ENCODE peak calls at places on chromosome 16, in seven cellular contexts. C is right atrium auricular region, D is dorsolateral prefrontal cortex, X is colonic mucosa, U is uterus, O is adrenal gland, Q is AG10803. W is an unnamed sample.

GRCh38 chr16:85056211-85056748 is 28.7 kb downstream of the KIAA0513 start:
- DNase-seq in C (peak), D (no peak), X (no peak), U (peak), O (no peak), Q (peak), W (no peak)

GRCh38 chr16:58755989-58756649 is 22.0 kb upstream of the GOT2 start:
- DNase-seq in C (peak), D (peak), X (peak), U (peak), O (peak), Q (peak), W (peak)

GRCh38 chr16:48525201-48526057 is 84.6 kb downstream of the N4BP1 start:
- DNase-seq in C (no peak), D (no peak), X (no peak), U (no peak), O (no peak), Q (no peak), W (no peak)

GRCh38 chr16:13521356-13521755 is 398.6 kb upstream of the ERCC4 start:
- DNase-seq in C (no peak), D (no peak), X (no peak), U (no peak), O (no peak), Q (no peak), W (no peak)

GRCh38 chr16:84546669-84547538 is 42.4 kb upstream of the MEAK7 start:
- DNase-seq in C (no peak), D (no peak), X (no peak), U (no peak), O (no peak), Q (no peak), W (no peak)

GRCh38 chr16:85553436-85554113 is 59.5 kb upstream of the GSE1 start:
- DNase-seq in C (no peak), D (no peak), X (peak), U (peak), O (peak), Q (peak), W (peak)

GRCh38 chr16:8391219-8391757 is 199.0 kb downstream of the TMEM114 start:
- DNase-seq in C (no peak), D (no peak), X (no peak), U (no peak), O (no peak), Q (no peak), W (no peak)

GRCh38 chr16:29757950-29758466 is 12.2 kb upstream of the C16orf54 start:
- DNase-seq in C (no peak), D (no peak), X (no peak), U (no peak), O (no peak), Q (peak), W (no peak)

GRCh38 chr16:85688586-85689284 is at the start of gene GINS2:
- DNase-seq in C (peak), D (peak), X (peak), U (peak), O (peak), Q (peak), W (peak)

GRCh38 chr16:75471723-75472634 is 7.5 kb upstream of the TMEM170A start:
- DNase-seq in C (peak), D (peak), X (peak), U (peak), O (peak), Q (peak), W (peak)

GRCh38 chr16:50531359-50531758 is 16.8 kb upstream of the NKD1 start:
- DNase-seq in C (peak), D (no peak), X (no peak), U (no peak), O (no peak), Q (no peak), W (no peak)

GRCh38 chr16:9053006-9053601 is 38.3 kb upstream of the HAPSTR1 start:
- DNase-seq in C (peak), D (peak), X (peak), U (peak), O (peak), Q (peak), W (peak)

GRCh38 chr16:82630688-82631087 is 3.9 kb downstream of the CDH13 start:
- DNase-seq in C (no peak), D (no peak), X (no peak), U (no peak), O (no peak), Q (peak), W (no peak)

GRCh38 chr16:11038777-11039176 is 94.4 kb downstream of the CLEC16A start:
- DNase-seq in C (no peak), D (no peak), X (no peak), U (no peak), O (no peak), Q (no peak), W (no peak)

GRCh38 chr16:72921620-72922019 is 126.3 kb downstream of the ZFHX3 start:
- DNase-seq in C (no peak), D (no peak), X (no peak), U (peak), O (peak), Q (peak), W (no peak)

GRCh38 chr16:53518550-53519416 is 15.8 kb upstream of the AKTIP start:
- DNase-seq in C (peak), D (no peak), X (peak), U (peak), O (peak), Q (peak), W (peak)

GRCh38 chr16:90018297-90019200 is 707 bp downstream of the DBNDD1 start:
- DNase-seq in C (no peak), D (no peak), X (no peak), U (no peak), O (peak), Q (no peak), W (no peak)

GRCh38 chr16:78215222-78215621 is 115.8 kb downstream of the WWOX start:
- DNase-seq in C (no peak), D (no peak), X (no peak), U (no peak), O (no peak), Q (no peak), W (no peak)

GRCh38 chr16:4511441-4512082 is 27.0 kb downstream of the CDIP1 start:
- DNase-seq in C (no peak), D (peak), X (peak), U (no peak), O (peak), Q (peak), W (peak)

GRCh38 chr16:11098601-11099377 is 154.4 kb downstream of the CLEC16A start:
- DNase-seq in C (no peak), D (no peak), X (no peak), U (no peak), O (no peak), Q (no peak), W (no peak)

GRCh38 chr16:81646561-81646960 is 132.5 kb upstream of the PLCG2 start:
- DNase-seq in C (no peak), D (no peak), X (no peak), U (no peak), O (no peak), Q (peak), W (no peak)

GRCh38 chr16:90061437-90061836 is 15.7 kb downstream of the PRDM7 start:
- DNase-seq in C (no peak), D (no peak), X (no peak), U (no peak), O (no peak), Q (no peak), W (no peak)

GRCh38 chr16:65655802-65656201 is 533.9 kb upstream of the CDH11 start:
- DNase-seq in C (no peak), D (no peak), X (no peak), U (no peak), O (no peak), Q (no peak), W (no peak)

GRCh38 chr16:67481561-67482259 is 753 bp upstream of the ATP6V0D1 start:
- DNase-seq in C (no peak), D (no peak), X (peak), U (peak), O (peak), Q (no peak), W (peak)

GRCh38 chr16:67483731-67484525 is 581 bp upstream of the AGRP start:
- DNase-seq in C (no peak), D (no peak), X (no peak), U (no peak), O (peak), Q (no peak), W (no peak)

GRCh38 chr16:67480833-67481560 is at the start of gene ATP6V0D1:
- DNase-seq in C (peak), D (peak), X (peak), U (peak), O (peak), Q (peak), W (peak)

GRCh38 chr16:67482260-67482924 is 955 bp downstream of the AGRP start:
- DNase-seq in C (no peak), D (no peak), X (peak), U (no peak), O (no peak), Q (no peak), W (peak)

DNA sequence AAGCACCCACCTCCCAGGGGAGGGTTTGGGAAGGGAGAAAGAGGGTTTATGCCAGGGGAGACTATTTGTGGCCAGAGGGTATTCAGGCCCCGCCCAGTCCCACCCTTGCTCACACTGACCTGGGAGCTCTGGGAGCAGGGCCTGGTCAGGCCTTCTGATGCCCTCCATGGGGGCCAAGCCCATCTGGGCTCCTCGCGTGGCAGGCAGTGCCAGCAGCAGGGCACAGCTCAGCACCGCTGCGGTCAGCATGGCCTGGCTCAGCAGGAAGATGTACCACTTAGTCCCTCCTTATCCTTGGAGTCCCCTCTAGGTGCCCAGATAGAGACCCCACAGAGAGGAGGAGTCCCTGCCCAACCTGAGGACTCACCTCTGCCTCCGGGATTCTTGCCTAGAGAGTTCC is at the start of gene AGRP:
- DNase-seq in C (no peak), D (no peak), X (no peak), U (no peak), O (no peak), Q (no peak), W (no peak)
- H3K4me3 ChIP-seq in C (no peak), D (peak), X (no peak), U (no peak), O (no peak), Q (no peak), W (peak)

GRCh38 chr16:86739178-86739577 is 160.8 kb downstream of the FOXL1 start:
- DNase-seq in C (no peak), D (no peak), X (no peak), U (no peak), O (no peak), Q (no peak), W (no peak)

GRCh38 chr16:86740298-86740697 is 161.9 kb downstream of the FOXL1 start:
- DNase-seq in C (no peak), D (no peak), X (no peak), U (no peak), O (no peak), Q (no peak), W (no peak)

GRCh38 chr16:86740817-86741799 is 162.8 kb downstream of the FOXL1 start:
- DNase-seq in C (peak), D (no peak), X (no peak), U (no peak), O (peak), Q (peak), W (no peak)

GRCh38 chr16:86737083-86737482 is 158.7 kb downstream of the FOXL1 start:
- DNase-seq in C (no peak), D (no peak), X (no peak), U (no peak), O (no peak), Q (no peak), W (no peak)

DNA sequence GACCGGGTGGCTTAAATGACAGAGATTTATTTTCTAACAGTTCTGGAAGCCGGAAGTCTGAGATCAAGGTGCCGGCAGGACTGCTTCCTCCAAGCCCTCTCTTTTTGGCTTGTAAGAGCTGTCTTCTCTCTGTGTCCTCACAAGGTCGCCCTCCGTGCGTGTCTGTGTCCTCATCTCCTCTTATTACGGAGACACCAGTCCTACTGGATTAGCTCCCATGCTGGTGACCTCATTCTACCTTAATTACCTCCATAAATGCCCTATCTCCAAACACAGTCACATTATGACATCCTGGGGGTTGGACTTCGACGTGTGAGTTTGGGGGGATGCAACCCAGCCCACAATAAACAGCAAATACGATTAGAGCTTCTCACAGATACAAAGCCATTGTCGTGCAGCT is 161.5 kb downstream of the FOXL1 start:
- DNase-seq in C (no peak), D (no peak), X (no peak), U (no peak), O (no peak), Q (no peak), W (no peak)
- TF ChIP-seq CTCF in C (no peak), D (no peak), X (no peak), U (no peak), O (no peak), Q (no peak), W (no peak)

DNA sequence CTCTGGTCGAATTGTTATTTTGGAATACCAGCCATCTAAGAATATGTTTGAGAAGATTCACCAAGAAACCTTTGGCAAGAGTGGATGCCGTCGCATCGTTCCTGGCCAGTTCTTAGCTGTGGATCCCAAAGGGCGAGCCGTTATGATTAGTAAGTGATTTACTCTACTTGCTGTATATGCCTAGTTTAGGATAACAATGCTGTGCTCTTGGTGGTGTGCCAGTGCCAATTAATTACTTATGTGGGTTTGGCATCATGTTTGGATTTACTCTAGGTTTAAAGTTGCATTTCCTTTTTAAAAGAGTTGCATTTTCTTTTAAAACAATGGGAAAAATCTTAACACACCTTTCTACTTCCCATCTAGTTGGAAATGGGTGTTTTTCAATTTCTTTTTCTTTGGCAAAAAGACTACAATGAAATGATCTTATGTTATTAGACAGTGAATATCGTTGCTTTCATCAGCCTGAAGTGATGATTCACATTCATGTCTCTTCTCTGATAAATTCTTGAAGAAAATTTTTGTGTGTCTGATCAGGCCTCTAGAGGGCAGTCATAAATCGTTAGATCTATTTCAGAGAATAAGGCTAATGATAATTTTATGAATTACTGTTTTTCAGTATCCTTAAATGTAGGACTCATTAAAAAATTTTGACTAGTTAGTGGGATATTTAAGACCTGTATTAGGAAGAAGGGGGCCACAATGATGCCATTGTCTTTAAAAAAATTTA is 5.6 kb downstream of the SF3B3 start:
- DNase-seq in C (no peak), D (no peak), X (no peak), U (no peak), O (no peak), Q (peak), W (peak)
- H3K4me3 ChIP-seq in C (no peak), D (peak), X (no peak), U (no peak), O (no peak), Q (no peak), W (no peak)

GRCh38 chr16:3182608-3183444 is 5.2 kb upstream of the OR1F1 start:
- DNase-seq in C (no peak), D (no peak), X (peak), U (no peak), O (no peak), Q (peak), W (peak)
- TF ChIP-seq CTCF in C (peak), D (peak), X (peak), U (no peak), O (no peak), Q (peak), W (no peak)

DNA sequence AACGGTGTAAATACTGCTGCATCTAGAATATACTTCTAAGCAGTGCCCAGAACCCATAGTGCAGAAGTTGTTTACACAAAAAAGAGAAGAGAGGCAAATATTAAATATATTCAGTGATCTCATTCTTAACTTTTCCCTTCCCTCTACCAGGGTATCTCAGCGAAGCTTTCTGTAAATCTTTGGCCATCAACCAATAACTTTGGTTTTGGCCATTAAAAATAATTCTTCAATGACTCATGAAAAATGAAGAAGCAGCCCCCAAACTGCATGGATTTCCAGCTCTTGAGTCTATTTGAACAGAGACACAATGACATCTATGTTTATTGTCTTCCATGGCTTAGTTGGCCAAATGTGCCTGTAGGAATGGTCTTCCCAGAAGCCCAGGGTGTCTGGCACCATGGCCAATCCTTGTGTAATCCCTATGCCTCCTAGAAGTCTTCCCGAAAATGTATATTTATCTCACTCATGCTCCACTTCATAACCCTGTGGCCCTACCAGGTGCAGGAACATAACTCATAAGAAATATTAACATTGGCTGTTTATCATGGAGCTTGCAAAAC is 646.6 kb downstream of the TOX3 start:
- DNase-seq in C (no peak), D (no peak), X (no peak), U (no peak), O (no peak), Q (no peak), W (no peak)
- H3K4me3 ChIP-seq in C (no peak), D (no peak), X (no peak), U (no peak), O (no peak), Q (no peak), W (no peak)

GRCh38 chr16:57145964-57146647 is 39.7 kb downstream of the PSME3IP1 start:
- DNase-seq in C (no peak), D (no peak), X (no peak), U (no peak), O (no peak), Q (no peak), W (no peak)

GRCh38 chr16:57148481-57148880 is 37.4 kb downstream of the PSME3IP1 start:
- DNase-seq in C (no peak), D (no peak), X (no peak), U (no peak), O (no peak), Q (no peak), W (no peak)

GRCh38 chr16:57145046-57145963 is 40.5 kb downstream of the PSME3IP1 start:
- DNase-seq in C (no peak), D (no peak), X (no peak), U (no peak), O (no peak), Q (no peak), W (no peak)

GRCh38 chr16:57147381-57148191 is 38.3 kb downstream of the PSME3IP1 start:
- DNase-seq in C (no peak), D (no peak), X (no peak), U (no peak), O (no peak), Q (peak), W (peak)

DNA sequence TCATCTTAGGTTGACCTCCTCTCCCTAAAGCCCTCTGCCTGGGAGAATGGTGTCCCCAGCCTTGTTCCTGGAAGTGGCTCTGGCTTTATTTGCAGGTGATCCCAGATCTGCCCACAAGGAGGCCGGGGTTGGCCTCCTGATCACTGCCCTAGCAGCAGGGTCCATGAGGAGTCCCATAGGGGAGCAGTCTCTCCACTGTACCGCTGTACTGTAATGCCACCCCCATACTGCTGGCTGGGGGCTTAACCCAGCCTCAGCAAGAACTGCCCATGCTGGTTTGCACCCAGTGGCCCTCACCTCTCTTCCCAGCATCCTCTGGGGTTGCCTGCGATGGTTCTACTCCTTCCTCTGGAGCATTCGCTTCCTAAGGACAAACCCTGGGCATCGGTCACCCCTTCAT is 39.1 kb downstream of the PSME3IP1 start:
- DNase-seq in C (no peak), D (no peak), X (no peak), U (no peak), O (no peak), Q (no peak), W (no peak)
- TF ChIP-seq CTCF in C (no peak), D (peak), X (no peak), U (no peak), O (no peak), Q (peak), W (peak)

GRCh38 chr16:276360-277077 is 775 bp upstream of the RGS11 start:
- DNase-seq in C (no peak), D (no peak), X (no peak), U (no peak), O (no peak), Q (no peak), W (no peak)

GRCh38 chr16:275041-275621 is 613 bp downstream of the RGS11 start:
- DNase-seq in C (no peak), D (no peak), X (no peak), U (no peak), O (no peak), Q (no peak), W (no peak)

GRCh38 chr16:273547-274421 is 2.0 kb downstream of the RGS11 start:
- DNase-seq in C (no peak), D (no peak), X (peak), U (no peak), O (no peak), Q (no peak), W (peak)

GRCh38 chr16:272633-273546 is 2.9 kb downstream of the RGS11 start:
- DNase-seq in C (no peak), D (no peak), X (no peak), U (no peak), O (no peak), Q (no peak), W (no peak)

GRCh38 chr16:275786-276232 is at the start of gene RGS11:
- DNase-seq in C (no peak), D (no peak), X (no peak), U (no peak), O (no peak), Q (no peak), W (no peak)
- H3K4me3 ChIP-seq in C (peak), D (peak), X (peak), U (peak), O (no peak), Q (peak), W (no peak)

DNA sequence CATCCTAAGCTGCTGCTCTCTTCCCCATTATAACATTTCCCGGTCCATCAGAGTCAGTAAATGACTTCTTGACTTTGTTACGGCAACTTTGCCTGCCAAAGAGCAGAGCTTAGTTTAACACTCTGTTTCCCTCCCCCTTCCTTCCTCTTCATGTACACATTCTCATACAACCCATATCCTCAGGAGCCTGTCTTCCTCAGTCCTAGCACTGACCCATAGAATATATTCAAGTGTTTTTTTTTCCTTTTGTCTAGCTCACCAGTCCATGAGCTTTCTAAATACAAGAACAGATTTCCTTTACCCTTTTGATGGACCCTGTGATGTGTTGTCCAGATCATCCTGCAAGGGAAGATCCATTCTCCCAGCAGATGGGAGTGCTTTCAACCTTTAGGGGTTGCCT is 97.0 kb upstream of the MON1B start:
- DNase-seq in C (no peak), D (no peak), X (no peak), U (no peak), O (no peak), Q (no peak), W (no peak)
- TF ChIP-seq CTCF in C (no peak), D (no peak), X (no peak), U (no peak), O (no peak), Q (no peak), W (no peak)

W was measured in GM12865.